ENCODE peak calls at places on chromosomes 16 and 17, in four cellular contexts. V is A549, N is HepG2, R is K562. P is an unnamed sample.

GRCh38 chr17:75318211-75318610 is 29.0 kb upstream of the SLC25A19 start:
- DNase-seq in V (no peak), N (no peak), R (no peak), P (no peak)

GRCh38 chr17:45948881-45949624 is 50.0 kb upstream of the STH start:
- DNase-seq in V (peak), N (peak), R (peak), P (peak)

GRCh38 chr17:5050281-5050680 is 15.1 kb upstream of the SLC52A1 start:
- DNase-seq in V (no peak), N (no peak), R (no peak), P (no peak)

GRCh38 chr17:48570325-48571023 is 7.7 kb downstream of the HOXB4 start:
- DNase-seq in V (no peak), N (no peak), R (peak), P (no peak)

GRCh38 chr16:5234295-5235050 is 136.9 kb upstream of the EEF2KMT start:
- DNase-seq in V (no peak), N (no peak), R (no peak), P (no peak)

GRCh38 chr17:35804658-35805192 is 4.6 kb upstream of the TAF15 start:
- DNase-seq in V (peak), N (peak), R (peak), P (peak)

GRCh38 chr17:40553694-40554534 is 11.4 kb downstream of the CCR7 start:
- DNase-seq in V (no peak), N (peak), R (peak), P (no peak)

GRCh38 chr16:80511824-80512223 is 29.0 kb upstream of the DYNLRB2 start:
- DNase-seq in V (no peak), N (no peak), R (no peak), P (no peak)

GRCh38 chr17:60398227-60398959 is 6.5 kb upstream of the USP32 start:
- DNase-seq in V (no peak), N (no peak), R (no peak), P (no peak)

GRCh38 chr16:30525844-30526136 is 576 bp downstream of the ZNF768 start:
- DNase-seq in V (no peak), N (no peak), R (no peak), P (no peak)

GRCh38 chr16:17343028-17343427 is 127.7 kb downstream of the XYLT1 start:
- DNase-seq in V (no peak), N (no peak), R (no peak), P (no peak)

GRCh38 chr16:86404678-86405077 is 105.6 kb upstream of the FOXF1 start:
- DNase-seq in V (no peak), N (no peak), R (no peak), P (no peak)

GRCh38 chr17:52035336-52035915 is 123.1 kb downstream of the CA10 start:
- DNase-seq in V (no peak), N (no peak), R (no peak), P (no peak)

GRCh38 chr17:7445011-7445927 is at the start of gene CHRNB1:
- DNase-seq in V (peak), N (peak), R (peak), P (peak)

GRCh38 chr17:33442320-33442719 is 149.2 kb upstream of the ASIC2 start:
- DNase-seq in V (no peak), N (no peak), R (no peak), P (no peak)

GRCh38 chr17:16135461-16135860 is 79.9 kb downstream of the NCOR1 start:
- DNase-seq in V (no peak), N (no peak), R (no peak), P (no peak)

GRCh38 chr17:65227637-65228036 is 90.5 kb downstream of the RGS9 start:
- DNase-seq in V (no peak), N (no peak), R (no peak), P (no peak)

GRCh38 chr16:14548933-14549788 is 80.9 kb downstream of the PARN start:
- DNase-seq in V (no peak), N (peak), R (no peak), P (no peak)

GRCh38 chr17:79281803-79282202 is 207.2 kb downstream of the ENGASE start:
- DNase-seq in V (no peak), N (peak), R (no peak), P (no peak)

GRCh38 chr17:4101127-4101798 is 41.6 kb downstream of the ZZEF1 start:
- DNase-seq in V (no peak), N (no peak), R (peak), P (no peak)

GRCh38 chr17:63290784-63291183 is 155.3 kb downstream of the CYB561 start:
- DNase-seq in V (no peak), N (no peak), R (no peak), P (no peak)

GRCh38 chr16:11670171-11671131 is 2.2 kb downstream of the SNN start:
- DNase-seq in V (no peak), N (no peak), R (no peak), P (no peak)

GRCh38 chr17:8791910-8792270 is 7.3 kb downstream of the MFSD6L start:
- DNase-seq in V (no peak), N (no peak), R (peak), P (no peak)

GRCh38 chr17:30477758-30478115 is 529 bp downstream of the GOSR1 start:
- DNase-seq in V (peak), N (peak), R (no peak), P (no peak)

GRCh38 chr17:7258731-7259554 is 3.3 kb downstream of the CLDN7 start:
- DNase-seq in V (no peak), N (peak), R (no peak), P (no peak)

GRCh38 chr17:378068-378467 is 25.5 kb upstream of the RPH3AL start:
- DNase-seq in V (no peak), N (no peak), R (no peak), P (no peak)

GRCh38 chr17:82145550-82146165 is 47.6 kb upstream of the FASN start:
- DNase-seq in V (no peak), N (no peak), R (no peak), P (no peak)

GRCh38 chr16:53056528-53056881 is 1.7 kb downstream of the CHD9 start:
- DNase-seq in V (no peak), N (peak), R (peak), P (no peak)

GRCh38 chr17:7175363-7175733 is 3.8 kb downstream of the ASGR1 start:
- DNase-seq in V (no peak), N (no peak), R (no peak), P (no peak)

GRCh38 chr16:5971106-5971505 is 873.5 kb upstream of the EEF2KMT start:
- DNase-seq in V (no peak), N (no peak), R (no peak), P (no peak)

GRCh38 chr16:87686697-87687570 is 78.9 kb downstream of the KLHDC4 start:
- DNase-seq in V (no peak), N (no peak), R (no peak), P (no peak)

GRCh38 chr16:67236551-67237395 is 9.8 kb downstream of the TMEM208 start:
- DNase-seq in V (peak), N (peak), R (peak), P (peak)
- TF ChIP-seq RNF2 in V (no peak), N (no peak), R (no peak), P (no peak)

GRCh38 chr17:39450051-39450450 is 1.0 kb downstream of the MED1 start:
- DNase-seq in V (no peak), N (peak), R (no peak), P (no peak)
- TF ChIP-seq RNF2 in V (no peak), N (no peak), R (no peak), P (no peak)

GRCh38 chr17:27413295-27413694 is 43.0 kb upstream of the KSR1 start:
- DNase-seq in V (no peak), N (no peak), R (no peak), P (no peak)

GRCh38 chr17:27403480-27404005 is 52.7 kb upstream of the KSR1 start:
- DNase-seq in V (no peak), N (no peak), R (peak), P (no peak)

GRCh38 chr17:27407916-27408846 is 48.1 kb upstream of the KSR1 start:
- DNase-seq in V (peak), N (peak), R (no peak), P (no peak)

GRCh38 chr17:27413792-27414191 is 42.5 kb upstream of the KSR1 start:
- DNase-seq in V (no peak), N (no peak), R (no peak), P (no peak)

GRCh38 chr17:27408891-27409290 is 47.4 kb upstream of the KSR1 start:
- DNase-seq in V (no peak), N (no peak), R (no peak), P (no peak)
- TF ChIP-seq RNF2 in V (no peak), N (no peak), R (no peak), P (no peak)

GRCh38 chr16:88787579-88788314 is 2.7 kb upstream of the PIEZO1 start:
- DNase-seq in V (no peak), N (peak), R (no peak), P (no peak)

GRCh38 chr16:88792078-88792550 is 7.1 kb upstream of the PIEZO1 start:
- DNase-seq in V (no peak), N (no peak), R (no peak), P (no peak)

GRCh38 chr16:88789593-88789992 is 4.6 kb upstream of the PIEZO1 start:
- DNase-seq in V (no peak), N (no peak), R (no peak), P (no peak)

GRCh38 chr16:88792668-88793587 is 7.9 kb upstream of the PIEZO1 start:
- DNase-seq in V (no peak), N (no peak), R (no peak), P (peak)

GRCh38 chr16:88790312-88791150 is 5.5 kb upstream of the PIEZO1 start:
- DNase-seq in V (no peak), N (no peak), R (peak), P (no peak)
- TF ChIP-seq RNF2 in V (no peak), N (no peak), R (no peak), P (no peak)

GRCh38 chr16:65118866-65119265 is 3.0 kb downstream of the CDH11 start:
- DNase-seq in V (no peak), N (no peak), R (no peak), P (no peak)

GRCh38 chr16:65117701-65118448 is 4.0 kb downstream of the CDH11 start:
- DNase-seq in V (peak), N (peak), R (peak), P (peak)

GRCh38 chr16:65116216-65116615 is 5.6 kb downstream of the CDH11 start:
- DNase-seq in V (no peak), N (no peak), R (no peak), P (no peak)

GRCh38 chr16:65114527-65114926 is 7.3 kb downstream of the CDH11 start:
- DNase-seq in V (no peak), N (no peak), R (no peak), P (no peak)

DNA sequence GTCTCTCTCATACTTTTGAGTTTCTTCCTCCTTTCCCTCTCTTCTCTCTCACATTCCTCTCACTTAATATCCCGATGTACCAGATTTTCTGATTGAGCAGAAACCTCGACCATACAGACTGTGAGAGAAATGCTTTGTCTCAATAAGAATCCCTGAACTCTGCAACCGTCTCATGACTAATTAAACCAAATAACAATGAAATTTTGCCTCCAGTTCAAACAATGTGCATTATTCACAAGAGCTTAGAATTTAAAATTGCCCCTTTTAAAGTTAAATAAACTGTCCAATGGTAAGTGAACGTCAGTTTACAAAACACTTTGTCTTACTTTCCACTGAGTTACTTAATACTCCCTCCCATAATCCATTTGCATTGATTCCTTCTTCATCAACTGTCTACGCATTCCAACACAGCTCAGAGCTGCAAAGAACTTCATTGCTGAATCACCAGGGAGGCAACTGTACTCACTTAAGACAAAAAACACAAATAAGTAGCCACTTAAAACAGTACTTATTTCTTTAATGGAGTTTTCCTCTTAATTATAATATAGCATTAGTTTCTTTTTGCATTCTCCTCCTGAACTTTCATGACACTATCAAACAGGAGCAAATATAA is 4.9 kb downstream of the CDH11 start:
- DNase-seq in V (no peak), N (no peak), R (no peak), P (no peak)
- TF ChIP-seq RNF2 in V (no peak), N (no peak), R (no peak), P (no peak)

P was measured in H1.